ENCODE peak calls at places on chromosome 20, in seven cellular contexts. H is suprapubic skin, A is SK-N-SH, C is HCT116, J is Panc1, V is GM23338, L is GM12892. Z is an unnamed sample.

GRCh38 chr20:13119583-13119982 is 101.5 kb upstream of the ISM1 start:
- DNase-seq in H (no peak), A (peak; percentile 51), C (peak; percentile 51), J (peak; percentile 47), V (peak; percentile 85), L (no peak), Z (no peak)

GRCh38 chr20:3115190-3116107 is 30.9 kb upstream of the AVP start:
- DNase-seq in H (no peak), A (peak; percentile 89), C (peak; percentile 22), J (no peak), V (peak; percentile 83), L (peak; percentile 78), Z (no peak)

GRCh38 chr20:13105864-13106457 is 97.2 kb downstream of the SPTLC3 start:
- DNase-seq in H (no peak), A (peak; percentile 7), C (peak; percentile 13), J (no peak), V (peak; percentile 69), L (no peak), Z (no peak)

GRCh38 chr20:12942123-12942522 is 66.6 kb upstream of the SPTLC3 start:
- DNase-seq in H (no peak), A (no peak), C (no peak), J (no peak), V (no peak), L (no peak), Z (no peak)

GRCh38 chr20:8853805-8854338 is 215.0 kb upstream of the PLCB4 start:
- DNase-seq in H (no peak), A (peak; percentile 61), C (peak; percentile 40), J (peak; percentile 51), V (peak; percentile 87), L (no peak), Z (no peak)

GRCh38 chr20:32129863-32130262 is 20.3 kb downstream of the TM9SF4 start:
- DNase-seq in H (no peak), A (no peak), C (no peak), J (no peak), V (no peak), L (no peak), Z (no peak)

GRCh38 chr20:40797425-40797824 is 108.4 kb upstream of the MAFB start:
- DNase-seq in H (no peak), A (no peak), C (peak; percentile 23), J (no peak), V (peak; percentile 76), L (no peak), Z (no peak)

GRCh38 chr20:50385733-50386640 is 124.2 kb upstream of the PTPN1 start:
- DNase-seq in H (no peak), A (no peak), C (no peak), J (no peak), V (no peak), L (no peak), Z (no peak)

GRCh38 chr20:20373046-20373706 is 5.3 kb downstream of the INSM1 start:
- DNase-seq in H (no peak), A (no peak), C (no peak), J (no peak), V (no peak), L (no peak), Z (no peak)

GRCh38 chr20:56872620-56873458 is 243.7 kb downstream of the TFAP2C start:
- DNase-seq in H (no peak), A (no peak), C (no peak), J (no peak), V (no peak), L (no peak), Z (no peak)

GRCh38 chr20:21229163-21229562 is 74.0 kb upstream of the XRN2 start:
- DNase-seq in H (no peak), A (no peak), C (peak; percentile 15), J (no peak), V (no peak), L (no peak), Z (no peak)

GRCh38 chr20:51417245-51417560 is 125.3 kb downstream of the NFATC2 start:
- DNase-seq in H (no peak), A (no peak), C (no peak), J (no peak), V (no peak), L (no peak), Z (no peak)

GRCh38 chr20:19236371-19237055 is 24.1 kb downstream of the SLC24A3 start:
- DNase-seq in H (no peak), A (no peak), C (no peak), J (no peak), V (no peak), L (no peak), Z (no peak)

GRCh38 chr20:5136096-5136495 is 9.3 kb downstream of the CDS2 start:
- DNase-seq in H (no peak), A (no peak), C (no peak), J (no peak), V (peak; percentile 66), L (no peak), Z (no peak)

GRCh38 chr20:53749499-53749898 is 155.9 kb upstream of the ZNF217 start:
- DNase-seq in H (no peak), A (no peak), C (no peak), J (no peak), V (no peak), L (no peak), Z (no peak)

GRCh38 chr20:12306107-12306506 is 388.4 kb downstream of the BTBD3 start:
- DNase-seq in H (no peak), A (no peak), C (no peak), J (no peak), V (no peak), L (no peak), Z (no peak)

GRCh38 chr20:57772349-57772964 is 62.6 kb upstream of the PMEPA1 start:
- DNase-seq in H (peak; percentile 46), A (no peak), C (no peak), J (peak; percentile 94), V (peak; percentile 47), L (no peak), Z (peak; percentile 33)

GRCh38 chr20:57482148-57482547 is 42.8 kb downstream of the CTCFL start:
- DNase-seq in H (no peak), A (no peak), C (no peak), J (no peak), V (no peak), L (no peak), Z (no peak)

GRCh38 chr20:58469500-58470129 is 45.6 kb downstream of the APCDD1L start:
- DNase-seq in H (no peak), A (no peak), C (no peak), J (no peak), V (no peak), L (no peak), Z (no peak)

GRCh38 chr20:24144371-24144770 is 155.8 kb upstream of the GGTLC1 start:
- DNase-seq in H (no peak), A (no peak), C (no peak), J (no peak), V (no peak), L (no peak), Z (no peak)

GRCh38 chr20:39849664-39850063 is 839.4 kb downstream of the MAFB start:
- DNase-seq in H (peak; percentile 82), A (peak; percentile 70), C (no peak), J (no peak), V (no peak), L (no peak), Z (peak; percentile 89)

GRCh38 chr20:50588034-50588736 is 78.0 kb downstream of the PTPN1 start:
- DNase-seq in H (no peak), A (peak; percentile 90), C (peak; percentile 39), J (no peak), V (peak; percentile 88), L (peak; percentile 81), Z (peak; percentile 43)

GRCh38 chr20:16966276-16966880 is 218.2 kb downstream of the OTOR start:
- DNase-seq in H (no peak), A (no peak), C (no peak), J (no peak), V (no peak), L (no peak), Z (no peak)

GRCh38 chr20:16970751-16971150 is 222.6 kb downstream of the OTOR start:
- DNase-seq in H (no peak), A (no peak), C (no peak), J (no peak), V (no peak), L (no peak), Z (no peak)

DNA sequence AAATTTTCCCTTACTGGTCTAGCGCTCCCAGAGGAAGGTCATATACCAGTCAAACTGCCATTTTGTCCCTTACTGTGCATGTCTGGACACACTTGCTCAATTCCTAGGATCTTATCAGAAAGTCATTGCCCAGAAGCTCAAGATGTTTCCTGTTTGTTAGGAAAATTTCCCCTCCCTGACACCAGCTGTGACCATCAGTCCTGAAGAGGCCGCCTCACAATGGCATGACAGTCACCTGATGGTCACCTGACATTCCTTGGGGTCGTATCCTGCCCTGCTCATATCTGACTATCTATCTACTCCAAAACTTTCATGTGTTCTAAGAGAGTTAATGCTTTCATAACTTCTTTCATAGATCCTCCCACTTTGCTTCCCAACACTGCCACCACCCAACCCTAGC is 219.9 kb downstream of the OTOR start:
- DNase-seq in H (no peak), A (no peak), C (no peak), J (no peak), V (no peak), L (no peak), Z (no peak)
- TF ChIP-seq POLR2AphosphoS5 in H (no peak), A (no peak), C (no peak), J (no peak), V (no peak), L (no peak), Z (no peak)

DNA sequence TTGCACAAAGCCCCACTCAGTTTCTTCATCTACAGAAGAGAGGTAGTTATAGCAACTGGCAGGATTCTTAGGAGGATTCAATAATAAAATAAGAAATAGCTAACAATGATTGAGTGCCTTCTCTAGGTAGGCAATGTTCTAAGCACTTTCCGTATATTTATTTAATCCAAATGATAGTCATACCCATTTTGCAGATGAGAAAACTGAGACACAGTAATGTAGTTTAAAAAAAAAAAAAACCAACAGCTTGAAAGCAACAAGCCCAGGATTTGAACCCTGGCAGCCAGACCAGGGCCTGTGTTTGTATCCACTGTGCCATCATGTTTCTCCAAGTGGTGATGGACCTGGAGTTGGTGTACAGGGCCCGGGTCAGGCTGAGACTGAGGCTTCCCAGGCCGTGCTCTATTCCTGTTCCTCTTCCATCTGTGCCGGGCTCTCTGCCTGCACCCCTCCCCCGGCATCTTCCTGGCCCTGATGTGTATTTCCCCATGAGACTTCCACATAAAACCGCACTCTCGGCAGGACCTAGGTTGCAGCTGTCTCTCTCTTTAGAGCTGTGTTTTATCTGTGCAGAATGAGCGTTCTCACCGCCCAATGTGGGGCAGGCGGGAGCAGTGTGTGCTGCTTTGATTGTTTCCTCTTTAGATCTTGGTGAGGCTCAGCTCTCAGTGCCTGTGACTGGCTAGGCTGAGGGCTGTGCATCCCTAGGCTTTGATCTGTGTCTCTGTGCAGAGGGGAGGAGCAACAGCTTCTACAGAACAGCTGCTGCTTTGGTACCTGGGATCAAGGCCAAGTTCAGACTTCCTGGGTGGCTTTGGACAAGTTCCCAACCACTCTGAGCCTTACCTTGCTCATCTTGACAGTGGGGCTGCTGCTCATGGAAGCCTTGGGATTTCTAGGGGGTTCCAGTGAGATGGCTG is 49.5 kb downstream of the TOX2 start:
- DNase-seq in H (no peak), A (no peak), C (no peak), J (no peak), V (no peak), L (peak; percentile 36), Z (peak; percentile 76)
- TF ChIP-seq POLR2AphosphoS5 in H (no peak), A (no peak), C (no peak), J (no peak), V (no peak), L (no peak), Z (no peak)

GRCh38 chr20:42430525-42431046 is 759.1 kb downstream of the PTPRT start:
- DNase-seq in H (no peak), A (no peak), C (no peak), J (no peak), V (no peak), L (no peak), Z (no peak)
- TF ChIP-seq POLR2AphosphoS5 in H (no peak), A (no peak), C (no peak), J (no peak), V (no peak), L (no peak), Z (no peak)

GRCh38 chr20:47392015-47392720 is 35.7 kb upstream of the ZMYND8 start:
- DNase-seq in H (no peak), A (peak; percentile 23), C (peak; percentile 81), J (no peak), V (peak; percentile 16), L (no peak), Z (no peak)
- TF ChIP-seq POLR2AphosphoS5 in H (no peak), A (no peak), C (no peak), J (no peak), V (no peak), L (no peak), Z (no peak)

Z was measured in sigmoid colon.